ENCODE peak calls at places on chromosomes 13 and 19, in nine cellular contexts. L, O, B, G, E, X, I, N and K are unnamed samples.

GRCh38 chr13:110874508-110874960 is 40.3 kb downstream of the ANKRD10 start:
- DNase-seq in L (no peak), O (no peak), B (peak; percentile 54), G (peak; percentile 89), E (peak; percentile 38), X (peak; percentile 83), I (peak; percentile 96), N (peak; percentile 76), K (peak; percentile 42)

GRCh38 chr13:36769126-36769525 is 49.9 kb upstream of the RFXAP start:
- DNase-seq in L (no peak), O (no peak), B (no peak), G (no peak), E (no peak), X (no peak), I (no peak), N (no peak), K (no peak)

GRCh38 chr13:34931572-34931971 is 10.5 kb upstream of the NBEA start:
- DNase-seq in L (no peak), O (no peak), B (no peak), G (no peak), E (no peak), X (no peak), I (no peak), N (no peak), K (no peak)

GRCh38 chr19:10163557-10163956 is 31.2 kb downstream of the DNMT1 start:
- DNase-seq in L (no peak), O (no peak), B (no peak), G (no peak), E (no peak), X (no peak), I (no peak), N (no peak), K (no peak)

GRCh38 chr19:4604912-4605311 is 34.4 kb upstream of the TNFAIP8L1 start:
- DNase-seq in L (no peak), O (no peak), B (no peak), G (no peak), E (no peak), X (no peak), I (no peak), N (no peak), K (no peak)

GRCh38 chr13:98206946-98207345 is 29.9 kb upstream of the RNF113B start:
- DNase-seq in L (no peak), O (no peak), B (no peak), G (no peak), E (no peak), X (no peak), I (no peak), N (no peak), K (no peak)

GRCh38 chr19:928471-929259 is 2.8 kb downstream of the ARID3A start:
- DNase-seq in L (no peak), O (no peak), B (no peak), G (no peak), E (no peak), X (no peak), I (peak; percentile 62), N (no peak), K (no peak)

GRCh38 chr19:40503300-40503699 is 36.5 kb downstream of the SPTBN4 start:
- DNase-seq in L (no peak), O (no peak), B (peak; percentile 12), G (no peak), E (no peak), X (no peak), I (no peak), N (no peak), K (no peak)

GRCh38 chr13:77492982-77493381 is 42.5 kb upstream of the SCEL start:
- DNase-seq in L (no peak), O (no peak), B (no peak), G (peak; percentile 25), E (no peak), X (no peak), I (no peak), N (no peak), K (no peak)

GRCh38 chr13:98557934-98558630 is 18.8 kb downstream of the STK24 start:
- DNase-seq in L (no peak), O (no peak), B (no peak), G (no peak), E (no peak), X (no peak), I (peak; percentile 53), N (no peak), K (no peak)

GRCh38 chr19:44607917-44608316 is 5.4 kb upstream of the IGSF23 start:
- DNase-seq in L (no peak), O (no peak), B (no peak), G (no peak), E (no peak), X (no peak), I (no peak), N (no peak), K (no peak)

GRCh38 chr13:114161644-114162532 is 17.2 kb upstream of the CFAP97D2 start:
- DNase-seq in L (no peak), O (no peak), B (peak; percentile 31), G (peak; percentile 86), E (no peak), X (peak; percentile 92), I (no peak), N (no peak), K (no peak)

GRCh38 chr13:53142301-53142700 is 113.7 kb downstream of the OLFM4 start:
- DNase-seq in L (no peak), O (no peak), B (no peak), G (no peak), E (no peak), X (no peak), I (no peak), N (no peak), K (no peak)

GRCh38 chr13:80783926-80784325 is 443.0 kb upstream of the SPRY2 start:
- DNase-seq in L (no peak), O (no peak), B (no peak), G (no peak), E (no peak), X (no peak), I (peak; percentile 6), N (no peak), K (no peak)

GRCh38 chr19:15294591-15294990 is 37.7 kb downstream of the BRD4 start:
- DNase-seq in L (no peak), O (no peak), B (no peak), G (no peak), E (no peak), X (peak; percentile 32), I (no peak), N (no peak), K (no peak)

GRCh38 chr19:34925278-34925855 is 1.3 kb upstream of the ZNF30 start:
- DNase-seq in L (no peak), O (no peak), B (no peak), G (peak; percentile 6), E (no peak), X (no peak), I (no peak), N (no peak), K (no peak)

GRCh38 chr19:11377237-11377636 is 2.8 kb downstream of the SWSAP1 start:
- DNase-seq in L (no peak), O (peak; percentile 58), B (peak; percentile 36), G (no peak), E (no peak), X (no peak), I (no peak), N (no peak), K (no peak)

GRCh38 chr13:90717451-90717936 is 630.0 kb upstream of the MIR17HG start:
- DNase-seq in L (no peak), O (no peak), B (no peak), G (no peak), E (no peak), X (no peak), I (no peak), N (no peak), K (no peak)

GRCh38 chr19:44912854-44913253 is 1.6 kb upstream of the APOC1 start:
- DNase-seq in L (no peak), O (no peak), B (peak; percentile 75), G (no peak), E (no peak), X (peak; percentile 89), I (no peak), N (no peak), K (peak; percentile 31)

GRCh38 chr13:43261018-43261417 is 237.6 kb downstream of the DNAJC15 start:
- DNase-seq in L (no peak), O (peak; percentile 11), B (no peak), G (no peak), E (no peak), X (no peak), I (no peak), N (no peak), K (no peak)